ENCODE peak calls at places on chromosome 19, in six cellular contexts. S is fibroblast of lung, M is adrenal gland, N is stomach, C is right cardiac atrium, A is epithelial cell of esophagus. O is an unnamed sample.

GRCh38 chr19:3813473-3814392 is 27.6 kb upstream of the MATK start:
- DNase-seq in C (peak), M (no peak), S (no peak), N (no peak), A (no peak), O (no peak)

GRCh38 chr19:18591735-18592385 is 3.3 kb downstream of the REX1BD start:
- DNase-seq in C (peak), N (no peak), S (no peak), M (no peak), A (no peak), O (peak)

GRCh38 chr19:38047641-38048040 is 140.6 kb downstream of the SIPA1L3 start:
- DNase-seq in N (no peak), A (no peak), C (no peak), M (no peak), S (no peak), O (no peak)

GRCh38 chr19:2235026-2235395 is 1.1 kb downstream of the PLEKHJ1 start:
- DNase-seq in M (no peak), N (no peak), S (no peak), A (peak), C (no peak), O (no peak)

GRCh38 chr19:16268676-16269319 is 55.8 kb upstream of the KLF2 start:
- DNase-seq in A (no peak), N (no peak), S (no peak), C (no peak), M (no peak), O (no peak)

GRCh38 chr19:1232652-1233360 is 5.0 kb downstream of the CBARP start:
- DNase-seq in N (peak), A (peak), S (peak), M (peak), C (no peak), O (no peak)

GRCh38 chr19:12913011-12913561 is 6.0 kb downstream of the SYCE2 start:
- DNase-seq in M (peak), S (peak), C (peak), N (peak), A (peak), O (peak)

GRCh38 chr19:3054972-3055740 is 7.1 kb downstream of the TLE5 start:
- DNase-seq in S (peak), M (no peak), C (no peak), A (peak), N (no peak), O (no peak)

GRCh38 chr19:58059003-58059671 is at the start of gene ZNF135:
- DNase-seq in N (peak), S (peak), M (peak), C (peak), A (peak), O (peak)

GRCh38 chr19:58406818-58407657 is 1.4 kb upstream of the ZNF584 start:
- DNase-seq in C (no peak), S (no peak), A (no peak), N (no peak), M (no peak), O (no peak)

GRCh38 chr19:52188822-52189744 is 769 bp upstream of the PPP2R1A start:
- DNase-seq in A (peak), M (no peak), S (no peak), C (peak), N (no peak), O (peak)

GRCh38 chr19:12815088-12815487 is 8.7 kb downstream of the RNASEH2A start:
- DNase-seq in S (no peak), C (no peak), N (no peak), M (no peak), A (no peak), O (no peak)

GRCh38 chr19:38386300-38386967 is 1.4 kb downstream of the GGN start:
- DNase-seq in N (no peak), S (no peak), C (peak), A (no peak), M (no peak), O (no peak)

GRCh38 chr19:34017024-34017423 is 155.3 kb upstream of the LSM14A start:
- DNase-seq in C (no peak), A (no peak), S (no peak), N (no peak), M (no peak), O (no peak)

GRCh38 chr19:58227964-58228583 is 640 bp upstream of the ZNF544 start:
- DNase-seq in C (no peak), S (no peak), N (no peak), M (no peak), A (no peak), O (no peak)

GRCh38 chr19:1918975-1919374 is 13.8 kb downstream of the ADAT3 start:
- DNase-seq in M (no peak), C (no peak), A (no peak), N (no peak), S (no peak), O (no peak)

GRCh38 chr19:35556846-35557538 is 6.5 kb downstream of the ATP4A start:
- DNase-seq in N (no peak), M (peak), S (no peak), C (peak), A (no peak), O (no peak)

GRCh38 chr19:35076657-35077056 is 35.1 kb downstream of the HPN start:
- DNase-seq in M (no peak), C (no peak), A (no peak), S (no peak), N (no peak), O (no peak)

GRCh38 chr19:19137556-19138109 is 645 bp downstream of the TMEM161A start:
- DNase-seq in A (no peak), S (no peak), N (no peak), C (no peak), M (no peak), O (no peak)

GRCh38 chr19:2630352-2631001 is 72.0 kb downstream of the GNG7 start:
- DNase-seq in N (no peak), M (no peak), A (no peak), S (no peak), C (no peak), O (no peak)

GRCh38 chr19:6218497-6219146 is 61.2 kb downstream of the MLLT1 start:
- DNase-seq in C (peak), A (peak), M (peak), N (peak), S (peak), O (peak)

GRCh38 chr19:38265213-38265861 is 964 bp downstream of the SPINT2 start:
- DNase-seq in A (peak), S (peak), N (peak), M (no peak), C (peak), O (no peak)

GRCh38 chr19:27774827-27775226 is 1438.1 kb downstream of the UQCRFS1 start:
- DNase-seq in M (no peak), S (no peak), N (no peak), A (no peak), C (no peak), O (peak)

GRCh38 chr19:47699360-47699917 is 13.8 kb upstream of the EHD2 start:
- DNase-seq in C (peak), S (no peak), M (no peak), A (peak), N (peak), O (peak)

GRCh38 chr19:17497149-17497798 is 14.2 kb upstream of the PGLS start:
- DNase-seq in A (no peak), S (no peak), N (no peak), C (no peak), M (no peak), O (no peak)

GRCh38 chr19:17052439-17052838 is 22.8 kb downstream of the HAUS8 start:
- DNase-seq in S (peak), C (no peak), A (peak), M (peak), N (peak), O (peak)

GRCh38 chr19:18674616-18675015 is 8.9 kb upstream of the CRTC1 start:
- DNase-seq in S (peak), M (no peak), N (no peak), A (no peak), C (peak), O (no peak)

GRCh38 chr19:1259873-1260748 is 9.0 kb upstream of the CIRBP start:
- DNase-seq in C (no peak), S (no peak), A (peak), N (no peak), M (no peak), O (no peak)

GRCh38 chr19:17220207-17220758 is 5.1 kb downstream of the USE1 start:
- DNase-seq in S (peak), M (peak), N (no peak), C (no peak), A (peak), O (no peak)

GRCh38 chr19:15367439-15367838 is 12.1 kb downstream of the AKAP8 start:
- DNase-seq in N (no peak), M (peak), S (no peak), A (no peak), C (no peak), O (no peak)

GRCh38 chr19:18807861-18808331 is 16.8 kb upstream of the COMP start:
- DNase-seq in C (peak), S (no peak), N (no peak), A (no peak), M (no peak), O (no peak)

GRCh38 chr19:45047188-45047797 is 8.4 kb downstream of the CLASRP start:
- DNase-seq in S (no peak), N (no peak), C (no peak), M (no peak), A (no peak), O (no peak)
- H3K4me3 ChIP-seq in S (no peak), N (no peak), C (no peak), M (no peak), A (no peak), O (no peak)

GRCh38 chr19:32223595-32224370 is 121.6 kb upstream of the ZNF507 start:
- DNase-seq in S (no peak), N (no peak), A (no peak), C (no peak), M (no peak), O (no peak)
- H3K4me3 ChIP-seq in S (no peak), N (peak), A (no peak), C (peak), M (no peak), O (no peak)

DNA sequence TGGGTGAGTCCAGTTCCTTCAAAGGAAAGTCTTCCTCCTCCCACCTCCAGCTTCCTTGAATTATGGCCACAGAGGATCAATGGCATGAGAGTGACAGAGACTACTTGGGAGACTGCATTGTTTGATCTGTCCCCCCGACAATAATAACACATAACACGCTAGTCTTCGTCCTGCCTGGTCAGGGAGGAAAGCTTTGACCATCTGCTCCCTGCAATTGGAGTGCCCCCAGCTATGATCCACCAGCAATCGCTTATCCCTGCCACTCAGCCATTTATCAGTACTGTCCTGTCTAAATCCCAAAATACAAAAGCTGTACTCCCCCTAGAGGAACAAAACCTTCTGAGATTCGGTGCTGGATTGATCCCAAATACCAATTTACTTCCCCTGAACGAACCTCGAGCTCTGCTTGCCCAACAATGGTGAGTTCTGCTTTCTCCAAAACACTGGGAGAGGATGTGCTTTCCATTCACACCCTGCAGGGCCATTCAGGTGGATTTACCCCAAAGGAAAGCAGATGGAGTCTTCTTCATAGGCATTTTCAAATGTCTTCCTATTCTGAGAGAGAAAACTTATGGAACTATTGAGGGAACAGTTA is 466.7 kb downstream of the TSHZ3 start:
- DNase-seq in M (peak), A (no peak), C (no peak), N (no peak), S (no peak), O (no peak)
- H3K4me3 ChIP-seq in M (no peak), A (no peak), C (no peak), N (no peak), S (no peak), O (no peak)

DNA sequence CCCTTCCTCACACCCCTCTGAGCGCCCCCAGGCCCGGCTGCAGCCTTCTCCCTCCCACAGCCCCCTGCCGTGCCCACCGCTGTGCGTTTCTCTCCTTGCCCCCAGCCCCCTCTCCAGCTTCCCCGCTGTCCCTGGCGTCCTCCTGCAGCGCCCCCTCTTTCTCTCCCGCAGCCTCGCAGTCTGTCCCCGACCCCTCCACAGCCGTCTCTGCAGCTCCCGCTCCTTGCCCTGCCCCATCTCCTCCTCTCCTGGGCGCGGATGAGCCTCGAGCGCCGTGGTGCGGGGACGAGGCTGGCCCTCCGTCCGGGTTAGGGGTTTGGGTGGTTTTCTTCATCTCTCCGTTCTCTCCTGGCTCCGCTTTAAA is 1.1 kb downstream of the KMT5C start:
- DNase-seq in M (no peak), S (no peak), A (no peak), N (no peak), C (no peak), O (peak)
- H3K4me3 ChIP-seq in M (peak), S (peak), A (peak), N (peak), C (peak), O (peak)

GRCh38 chr19:43662487-43662886 is 7.5 kb downstream of the PLAUR start:
- DNase-seq in S (no peak), N (no peak), A (no peak), M (no peak), C (no peak), O (no peak)
- H3K4me3 ChIP-seq in S (no peak), N (no peak), A (no peak), M (no peak), C (no peak), O (no peak)

GRCh38 chr19:8457209-8457608 is 12.4 kb downstream of the HNRNPM start:
- DNase-seq in C (no peak), N (no peak), S (no peak), M (no peak), A (no peak), O (no peak)

GRCh38 chr19:8454218-8454617 is 9.4 kb downstream of the HNRNPM start:
- DNase-seq in C (no peak), A (no peak), M (no peak), N (no peak), S (no peak), O (no peak)

GRCh38 chr19:8453616-8454015 is 8.8 kb downstream of the HNRNPM start:
- DNase-seq in C (no peak), N (no peak), A (no peak), M (no peak), S (no peak), O (no peak)

GRCh38 chr19:8456064-8456463 is 11.3 kb downstream of the HNRNPM start:
- DNase-seq in M (no peak), C (no peak), N (no peak), A (no peak), S (no peak), O (peak)

GRCh38 chr19:8455018-8455417 is 10.2 kb downstream of the HNRNPM start:
- DNase-seq in S (no peak), M (no peak), N (no peak), C (no peak), A (no peak), O (no peak)
- H3K4me3 ChIP-seq in S (no peak), M (no peak), N (no peak), C (no peak), A (no peak), O (no peak)